ENCODE peak calls at places on chromosome 1, in seven cellular contexts. One of them, this sample, is unnamed.

GRCh38 chr1:165924096-165924495 is 96.7 kb downstream of the UCK2 start:
- DNase-seq in breast epithelium: no peak
- DNase-seq in AG04450: no peak
- DNase-seq in effector memory CD4-positive, alpha-beta T cell: no peak
- DNase-seq in heart right ventricle: no peak
- DNase-seq in cardiac fibroblast: peak; percentile 60
- DNase-seq in adipocyte: no peak
- DNase-seq in this sample: peak; percentile 38

GRCh38 chr1:173410133-173410793 is 66.9 kb upstream of the PRDX6 start:
- DNase-seq in cardiac fibroblast: peak; percentile 33
- DNase-seq in effector memory CD4-positive, alpha-beta T cell: no peak
- DNase-seq in adipocyte: no peak
- DNase-seq in heart right ventricle: no peak
- DNase-seq in breast epithelium: no peak
- DNase-seq in AG04450: no peak
- DNase-seq in this sample: no peak

GRCh38 chr1:55015123-55015522 is 16.4 kb downstream of the BSND start:
- DNase-seq in adipocyte: peak; percentile 23
- DNase-seq in AG04450: no peak
- DNase-seq in cardiac fibroblast: no peak
- DNase-seq in heart right ventricle: no peak
- DNase-seq in effector memory CD4-positive, alpha-beta T cell: no peak
- DNase-seq in breast epithelium: peak; percentile 90
- DNase-seq in this sample: no peak

GRCh38 chr1:3727042-3727824 is 25.0 kb upstream of the CCDC27 start:
- DNase-seq in cardiac fibroblast: peak; percentile 29
- DNase-seq in AG04450: no peak
- DNase-seq in breast epithelium: no peak
- DNase-seq in heart right ventricle: peak; percentile 21
- DNase-seq in effector memory CD4-positive, alpha-beta T cell: no peak
- DNase-seq in adipocyte: peak; percentile 31
- DNase-seq in this sample: no peak

GRCh38 chr1:20589331-20590312 is 725 bp downstream of the CDA start:
- DNase-seq in heart right ventricle: peak; percentile 45
- DNase-seq in adipocyte: no peak
- DNase-seq in effector memory CD4-positive, alpha-beta T cell: no peak
- DNase-seq in breast epithelium: no peak
- DNase-seq in AG04450: peak; percentile 78
- DNase-seq in cardiac fibroblast: peak; percentile 56
- DNase-seq in this sample: no peak

GRCh38 chr1:1875932-1876331 is 15.0 kb downstream of the GNB1 start:
- DNase-seq in heart right ventricle: no peak
- DNase-seq in breast epithelium: no peak
- DNase-seq in adipocyte: no peak
- DNase-seq in AG04450: no peak
- DNase-seq in effector memory CD4-positive, alpha-beta T cell: no peak
- DNase-seq in cardiac fibroblast: no peak
- DNase-seq in this sample: no peak

GRCh38 chr1:235325139-235325538 is 2.8 kb downstream of the ARID4B start:
- DNase-seq in adipocyte: no peak
- DNase-seq in AG04450: no peak
- DNase-seq in breast epithelium: no peak
- DNase-seq in heart right ventricle: no peak
- DNase-seq in cardiac fibroblast: no peak
- DNase-seq in effector memory CD4-positive, alpha-beta T cell: no peak
- DNase-seq in this sample: no peak

GRCh38 chr1:22753396-22754083 is 42.9 kb downstream of the EPHB2 start:
- DNase-seq in breast epithelium: no peak
- DNase-seq in AG04450: peak; percentile 52
- DNase-seq in adipocyte: peak; percentile 73
- DNase-seq in cardiac fibroblast: peak; percentile 62
- DNase-seq in effector memory CD4-positive, alpha-beta T cell: no peak
- DNase-seq in heart right ventricle: no peak
- DNase-seq in this sample: no peak

GRCh38 chr1:228009116-228009827 is 2.5 kb downstream of the WNT3A start:
- DNase-seq in heart right ventricle: no peak
- DNase-seq in effector memory CD4-positive, alpha-beta T cell: no peak
- DNase-seq in AG04450: no peak
- DNase-seq in breast epithelium: peak; percentile 10
- DNase-seq in adipocyte: no peak
- DNase-seq in cardiac fibroblast: no peak
- DNase-seq in this sample: peak; percentile 40

GRCh38 chr1:4305526-4306301 is 348.7 kb upstream of the AJAP1 start:
- DNase-seq in cardiac fibroblast: no peak
- DNase-seq in effector memory CD4-positive, alpha-beta T cell: no peak
- DNase-seq in breast epithelium: no peak
- DNase-seq in adipocyte: no peak
- DNase-seq in heart right ventricle: no peak
- DNase-seq in AG04450: no peak
- DNase-seq in this sample: no peak

GRCh38 chr1:234325878-234326492 is 47.3 kb upstream of the COA6 start:
- DNase-seq in heart right ventricle: no peak
- DNase-seq in AG04450: no peak
- DNase-seq in breast epithelium: no peak
- DNase-seq in cardiac fibroblast: no peak
- DNase-seq in adipocyte: no peak
- DNase-seq in effector memory CD4-positive, alpha-beta T cell: no peak
- DNase-seq in this sample: no peak

GRCh38 chr1:169348356-169349036 is 19.1 kb downstream of the NME7 start:
- DNase-seq in cardiac fibroblast: peak; percentile 75
- DNase-seq in heart right ventricle: no peak
- DNase-seq in adipocyte: peak; percentile 88
- DNase-seq in breast epithelium: no peak
- DNase-seq in AG04450: peak; percentile 27
- DNase-seq in effector memory CD4-positive, alpha-beta T cell: peak; percentile 14
- DNase-seq in this sample: no peak

GRCh38 chr1:119742193-119742592 is 26.5 kb downstream of the HMGCS2 start:
- DNase-seq in breast epithelium: peak; percentile 65
- DNase-seq in effector memory CD4-positive, alpha-beta T cell: no peak
- DNase-seq in cardiac fibroblast: peak; percentile 17
- DNase-seq in AG04450: no peak
- DNase-seq in heart right ventricle: peak; percentile 34
- DNase-seq in adipocyte: peak; percentile 63
- DNase-seq in this sample: peak; percentile 78

GRCh38 chr1:233364695-233365539 is 37.4 kb downstream of the MAP3K21 start:
- DNase-seq in AG04450: no peak
- DNase-seq in cardiac fibroblast: peak; percentile 34
- DNase-seq in breast epithelium: no peak
- DNase-seq in adipocyte: peak; percentile 58
- DNase-seq in heart right ventricle: no peak
- DNase-seq in effector memory CD4-positive, alpha-beta T cell: no peak
- DNase-seq in this sample: no peak

GRCh38 chr1:223319913-223320600 is 43.9 kb downstream of the SUSD4 start:
- DNase-seq in heart right ventricle: no peak
- DNase-seq in AG04450: no peak
- DNase-seq in effector memory CD4-positive, alpha-beta T cell: no peak
- DNase-seq in cardiac fibroblast: no peak
- DNase-seq in breast epithelium: no peak
- DNase-seq in adipocyte: no peak
- DNase-seq in this sample: no peak

GRCh38 chr1:95089888-95090287 is 17.1 kb upstream of the ALG14 start:
- DNase-seq in adipocyte: no peak
- DNase-seq in breast epithelium: no peak
- DNase-seq in heart right ventricle: no peak
- DNase-seq in AG04450: no peak
- DNase-seq in cardiac fibroblast: no peak
- DNase-seq in effector memory CD4-positive, alpha-beta T cell: no peak
- DNase-seq in this sample: no peak

GRCh38 chr1:95085376-95085775 is 12.6 kb upstream of the ALG14 start:
- DNase-seq in AG04450: no peak
- DNase-seq in breast epithelium: no peak
- DNase-seq in effector memory CD4-positive, alpha-beta T cell: no peak
- DNase-seq in adipocyte: no peak
- DNase-seq in heart right ventricle: no peak
- DNase-seq in cardiac fibroblast: no peak
- DNase-seq in this sample: no peak

GRCh38 chr1:95084317-95085176 is 11.8 kb upstream of the ALG14 start:
- DNase-seq in adipocyte: peak; percentile 56
- DNase-seq in effector memory CD4-positive, alpha-beta T cell: no peak
- DNase-seq in breast epithelium: no peak
- DNase-seq in AG04450: no peak
- DNase-seq in heart right ventricle: no peak
- DNase-seq in cardiac fibroblast: peak; percentile 29
- DNase-seq in this sample: no peak

DNA sequence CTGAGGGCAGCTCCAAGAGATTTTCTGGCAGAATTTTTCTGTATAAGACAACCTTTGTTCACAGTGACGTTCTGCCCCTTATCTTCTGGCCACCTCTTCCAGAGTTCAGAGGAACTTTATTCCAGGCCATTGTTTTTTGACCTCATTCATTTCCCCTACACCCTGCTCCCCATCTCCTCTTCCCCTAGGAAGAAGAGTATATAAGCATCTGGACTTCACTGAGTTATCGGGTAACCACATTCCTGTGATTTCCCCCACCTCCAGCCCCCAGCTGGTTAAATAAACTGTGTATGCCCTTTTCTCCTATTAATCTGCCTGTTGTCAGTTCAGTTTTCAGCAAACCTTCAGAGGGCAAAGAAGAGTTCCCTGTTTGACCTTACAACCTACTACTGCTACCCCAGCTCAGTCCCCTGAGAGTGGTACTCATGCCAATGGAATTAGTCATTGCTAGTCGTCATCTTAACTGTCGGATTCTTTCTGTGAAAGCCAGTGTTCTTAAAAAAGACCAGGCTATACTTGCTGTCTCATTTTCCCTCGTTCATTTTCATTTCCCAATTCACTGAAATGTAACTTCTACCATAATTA is 14.3 kb upstream of the ALG14 start:
- DNase-seq in breast epithelium: no peak
- DNase-seq in adipocyte: peak; percentile 87
- DNase-seq in cardiac fibroblast: peak; percentile 96
- DNase-seq in heart right ventricle: no peak
- DNase-seq in effector memory CD4-positive, alpha-beta T cell: no peak
- DNase-seq in AG04450: peak; percentile 65
- DNase-seq in this sample: no peak
- H3K4me3 ChIP-seq in breast epithelium: no peak overlapping the region
- H3K4me3 ChIP-seq in adipocyte: peak overlapping the region; percentile 50
- H3K4me3 ChIP-seq in cardiac fibroblast: no peak overlapping the region
- H3K4me3 ChIP-seq in heart right ventricle: no peak overlapping the region
- H3K4me3 ChIP-seq in effector memory CD4-positive, alpha-beta T cell: no peak overlapping the region
- H3K4me3 ChIP-seq in AG04450: peak overlapping the region; percentile 17
- H3K4me3 ChIP-seq in this sample: peak overlapping the region; percentile 12

GRCh38 chr1:115429884-115430283 is 91.8 kb upstream of the NGF start:
- DNase-seq in cardiac fibroblast: no peak
- DNase-seq in AG04450: no peak
- DNase-seq in adipocyte: no peak
- DNase-seq in breast epithelium: no peak
- DNase-seq in heart right ventricle: no peak
- DNase-seq in effector memory CD4-positive, alpha-beta T cell: no peak
- DNase-seq in this sample: no peak

GRCh38 chr1:115430717-115431116 is 92.7 kb upstream of the NGF start:
- DNase-seq in cardiac fibroblast: peak; percentile 83
- DNase-seq in effector memory CD4-positive, alpha-beta T cell: no peak
- DNase-seq in heart right ventricle: no peak
- DNase-seq in adipocyte: peak; percentile 73
- DNase-seq in breast epithelium: no peak
- DNase-seq in AG04450: peak; percentile 60
- DNase-seq in this sample: no peak

GRCh38 chr1:115429242-115429641 is 91.2 kb upstream of the NGF start:
- DNase-seq in cardiac fibroblast: no peak
- DNase-seq in heart right ventricle: no peak
- DNase-seq in effector memory CD4-positive, alpha-beta T cell: no peak
- DNase-seq in adipocyte: no peak
- DNase-seq in breast epithelium: no peak
- DNase-seq in AG04450: no peak
- DNase-seq in this sample: no peak

GRCh38 chr1:115433483-115433882 is 95.4 kb upstream of the NGF start:
- DNase-seq in heart right ventricle: no peak
- DNase-seq in effector memory CD4-positive, alpha-beta T cell: no peak
- DNase-seq in cardiac fibroblast: peak; percentile 50
- DNase-seq in breast epithelium: no peak
- DNase-seq in AG04450: no peak
- DNase-seq in adipocyte: no peak
- DNase-seq in this sample: no peak

GRCh38 chr1:115432061-115432460 is 94.0 kb upstream of the NGF start:
- DNase-seq in adipocyte: peak; percentile 44
- DNase-seq in heart right ventricle: no peak
- DNase-seq in effector memory CD4-positive, alpha-beta T cell: no peak
- DNase-seq in breast epithelium: no peak
- DNase-seq in cardiac fibroblast: peak; percentile 53
- DNase-seq in AG04450: no peak
- DNase-seq in this sample: no peak
- H3K4me3 ChIP-seq in adipocyte: no peak overlapping the region
- H3K4me3 ChIP-seq in heart right ventricle: no peak overlapping the region
- H3K4me3 ChIP-seq in effector memory CD4-positive, alpha-beta T cell: no peak overlapping the region
- H3K4me3 ChIP-seq in breast epithelium: no peak overlapping the region
- H3K4me3 ChIP-seq in cardiac fibroblast: no peak overlapping the region
- H3K4me3 ChIP-seq in AG04450: no peak overlapping the region
- H3K4me3 ChIP-seq in this sample: no peak overlapping the region

DNA sequence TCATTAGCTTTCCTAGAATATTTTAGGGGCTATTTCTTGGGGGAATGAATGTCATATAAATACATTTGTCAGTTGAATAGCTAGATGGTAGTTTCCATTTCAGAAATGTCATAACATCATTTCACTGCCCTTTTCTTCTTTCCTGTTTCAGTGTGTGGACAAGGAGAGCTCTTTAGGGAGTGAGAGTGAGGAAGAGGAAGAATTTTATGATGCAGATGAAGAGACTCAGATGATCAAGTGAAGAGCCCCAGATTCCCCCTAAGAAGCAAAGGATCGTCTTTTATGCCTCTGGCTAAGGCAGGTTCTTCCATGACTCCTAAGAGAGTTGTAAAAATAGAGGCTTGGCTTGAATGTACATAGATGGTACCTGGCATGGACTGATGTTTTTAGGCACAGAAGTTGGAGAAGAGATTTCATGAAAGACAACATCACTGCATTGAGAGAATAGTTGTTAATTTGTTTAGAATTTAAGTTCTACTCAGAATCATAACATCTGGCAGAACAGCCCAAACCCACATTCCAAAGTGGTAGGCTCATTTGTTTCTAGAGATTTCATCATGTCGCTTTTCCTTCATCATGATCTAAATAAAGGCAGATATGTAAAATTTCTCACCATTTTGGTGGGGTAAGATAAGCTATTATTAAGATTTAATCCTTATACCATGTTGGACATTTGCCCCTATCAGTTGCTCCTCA is 44.2 kb upstream of the MAB21L3 start:
- DNase-seq in adipocyte: peak; percentile 92
- DNase-seq in breast epithelium: no peak
- DNase-seq in cardiac fibroblast: peak; percentile 63
- DNase-seq in heart right ventricle: no peak
- DNase-seq in AG04450: no peak
- DNase-seq in effector memory CD4-positive, alpha-beta T cell: no peak
- DNase-seq in this sample: no peak
- H3K4me3 ChIP-seq in adipocyte: peak overlapping the region; percentile 51
- H3K4me3 ChIP-seq in breast epithelium: no peak overlapping the region
- H3K4me3 ChIP-seq in cardiac fibroblast: no peak overlapping the region
- H3K4me3 ChIP-seq in heart right ventricle: no peak overlapping the region
- H3K4me3 ChIP-seq in AG04450: no peak overlapping the region
- H3K4me3 ChIP-seq in effector memory CD4-positive, alpha-beta T cell: no peak overlapping the region
- H3K4me3 ChIP-seq in this sample: no peak overlapping the region

DNA sequence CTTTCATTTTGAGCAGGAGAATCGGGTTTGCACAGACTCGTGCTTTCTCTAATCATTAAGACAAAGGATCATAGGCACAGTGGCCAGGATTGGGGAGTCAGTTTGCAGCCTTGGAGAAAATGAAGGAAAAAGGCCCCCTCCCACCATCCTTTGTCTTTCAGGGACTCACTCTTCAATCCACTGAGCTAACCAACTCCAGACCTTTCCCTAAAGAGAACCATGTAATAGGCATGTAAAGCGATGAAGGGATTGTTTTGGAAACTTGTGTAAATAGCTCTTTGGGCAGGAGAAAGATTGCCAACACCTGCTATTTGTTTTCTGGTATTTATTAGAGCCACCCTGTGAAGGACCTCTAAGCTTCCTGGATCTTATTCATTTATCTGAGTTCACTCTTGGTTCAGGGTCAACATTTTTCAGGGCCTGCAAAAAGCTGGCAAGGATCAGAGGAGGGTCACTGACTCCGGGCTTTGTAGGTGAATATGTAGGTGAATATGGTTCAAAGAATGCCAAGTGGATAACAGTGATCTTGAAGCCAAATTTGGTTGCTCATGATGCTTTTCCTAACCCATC is 192.6 kb upstream of the FGGY start:
- DNase-seq in AG04450: no peak
- DNase-seq in breast epithelium: no peak
- DNase-seq in adipocyte: no peak
- DNase-seq in effector memory CD4-positive, alpha-beta T cell: no peak
- DNase-seq in heart right ventricle: no peak
- DNase-seq in cardiac fibroblast: no peak
- DNase-seq in this sample: no peak
- H3K4me3 ChIP-seq in AG04450: no peak overlapping the region
- H3K4me3 ChIP-seq in breast epithelium: no peak overlapping the region
- H3K4me3 ChIP-seq in adipocyte: no peak overlapping the region
- H3K4me3 ChIP-seq in effector memory CD4-positive, alpha-beta T cell: no peak overlapping the region
- H3K4me3 ChIP-seq in heart right ventricle: no peak overlapping the region
- H3K4me3 ChIP-seq in cardiac fibroblast: no peak overlapping the region
- H3K4me3 ChIP-seq in this sample: no peak overlapping the region